ENCODE peak calls at places on chromosome 3, in six cellular contexts. E, I, P, G, C and L are unnamed samples.

GRCh38 chr3:104846270-104846669 is 520.4 kb upstream of the ALCAM start:
- DNase-seq in E (no peak), C (no peak), G (no peak), P (no peak), I (no peak), L (no peak)

GRCh38 chr3:171672538-171672937 is 137.7 kb downstream of the PLD1 start:
- DNase-seq in E (no peak), G (no peak), C (no peak), P (no peak), I (no peak), L (no peak)

GRCh38 chr3:10198761-10199688 is 34.3 kb downstream of the IRAK2 start:
- DNase-seq in G (peak; percentile 62), P (no peak), E (peak; percentile 84), I (no peak), C (no peak), L (no peak)

GRCh38 chr3:46979958-46980497 is 562 bp downstream of the NBEAL2 start:
- DNase-seq in G (no peak), C (no peak), I (no peak), P (no peak), E (no peak), L (no peak)

GRCh38 chr3:175386630-175387029 is 527.5 kb downstream of the NAALADL2 start:
- DNase-seq in C (no peak), I (peak; percentile 70), E (peak; percentile 85), G (no peak), P (no peak), L (peak; percentile 24)

GRCh38 chr3:48047841-48048456 is 31.7 kb upstream of the MAP4 start:
- DNase-seq in E (peak; percentile 49), G (no peak), C (no peak), I (peak; percentile 28), P (no peak), L (no peak)

GRCh38 chr3:106399208-106399607 is 530.4 kb upstream of the CBLB start:
- DNase-seq in C (no peak), I (peak; percentile 26), E (no peak), G (no peak), P (no peak), L (no peak)

GRCh38 chr3:120800625-120801024 is 58.1 kb downstream of the GTF2E1 start:
- DNase-seq in C (no peak), E (no peak), I (no peak), G (no peak), P (no peak), L (no peak)